ENCODE peak calls at places on chromosomes 16 and 17, in nine cellular contexts. One of them, this sample, is unnamed.

GRCh38 chr16:12458591-12459400 is 344.9 kb downstream of the CPPED1 start:
- DNase-seq in brain microvascular endothelial cell: no peak
- DNase-seq in astrocyte of the spinal cord: no peak
- DNase-seq in fibroblast of pulmonary artery: no peak
- DNase-seq in keratinocyte: no peak
- DNase-seq in adrenal gland: peak; percentile 58
- DNase-seq in lung: peak; percentile 53
- DNase-seq in tibial artery: no peak
- DNase-seq in A549: no peak
- DNase-seq in this sample: no peak

GRCh38 chr17:21313320-21313719 is 28.8 kb downstream of the MAP2K3 start:
- DNase-seq in brain microvascular endothelial cell: no peak
- DNase-seq in astrocyte of the spinal cord: no peak
- DNase-seq in fibroblast of pulmonary artery: no peak
- DNase-seq in keratinocyte: no peak
- DNase-seq in adrenal gland: peak; percentile 45
- DNase-seq in lung: no peak
- DNase-seq in tibial artery: peak; percentile 54
- DNase-seq in A549: no peak
- DNase-seq in this sample: no peak

GRCh38 chr17:18187816-18188761 is 4.5 kb downstream of the ALKBH5 start:
- DNase-seq in brain microvascular endothelial cell: no peak
- DNase-seq in astrocyte of the spinal cord: peak; percentile 31
- DNase-seq in fibroblast of pulmonary artery: peak; percentile 41
- DNase-seq in keratinocyte: no peak
- DNase-seq in adrenal gland: peak; percentile 79
- DNase-seq in lung: no peak
- DNase-seq in tibial artery: no peak
- DNase-seq in A549: no peak
- DNase-seq in this sample: no peak

GRCh38 chr17:45265823-45266222 is 3.9 kb upstream of the SPATA32 start:
- DNase-seq in brain microvascular endothelial cell: peak; percentile 62
- DNase-seq in astrocyte of the spinal cord: peak; percentile 82
- DNase-seq in fibroblast of pulmonary artery: peak; percentile 65
- DNase-seq in keratinocyte: no peak
- DNase-seq in adrenal gland: no peak
- DNase-seq in lung: no peak
- DNase-seq in tibial artery: no peak
- DNase-seq in A549: no peak
- DNase-seq in this sample: peak; percentile 69

GRCh38 chr17:29169806-29170591 is 10.2 kb downstream of the MYO18A start:
- DNase-seq in brain microvascular endothelial cell: no peak
- DNase-seq in astrocyte of the spinal cord: no peak
- DNase-seq in fibroblast of pulmonary artery: no peak
- DNase-seq in keratinocyte: no peak
- DNase-seq in adrenal gland: no peak
- DNase-seq in lung: no peak
- DNase-seq in tibial artery: no peak
- DNase-seq in A549: no peak
- DNase-seq in this sample: no peak

GRCh38 chr16:49778202-49778601 is 77.7 kb downstream of the ZNF423 start:
- DNase-seq in brain microvascular endothelial cell: no peak
- DNase-seq in astrocyte of the spinal cord: no peak
- DNase-seq in fibroblast of pulmonary artery: no peak
- DNase-seq in keratinocyte: no peak
- DNase-seq in adrenal gland: no peak
- DNase-seq in lung: no peak
- DNase-seq in tibial artery: no peak
- DNase-seq in A549: no peak
- DNase-seq in this sample: no peak

GRCh38 chr17:65170839-65171238 is 33.7 kb downstream of the RGS9 start:
- DNase-seq in brain microvascular endothelial cell: peak; percentile 68
- DNase-seq in astrocyte of the spinal cord: peak; percentile 65
- DNase-seq in fibroblast of pulmonary artery: peak; percentile 76
- DNase-seq in keratinocyte: no peak
- DNase-seq in adrenal gland: peak; percentile 64
- DNase-seq in lung: peak; percentile 65
- DNase-seq in tibial artery: no peak
- DNase-seq in A549: no peak
- DNase-seq in this sample: no peak

GRCh38 chr16:54446639-54447038 is 160.1 kb upstream of the IRX3 start:
- DNase-seq in brain microvascular endothelial cell: peak; percentile 75
- DNase-seq in astrocyte of the spinal cord: peak; percentile 92
- DNase-seq in fibroblast of pulmonary artery: peak; percentile 84
- DNase-seq in keratinocyte: no peak
- DNase-seq in adrenal gland: peak; percentile 93
- DNase-seq in lung: no peak
- DNase-seq in tibial artery: peak; percentile 85
- DNase-seq in A549: no peak
- DNase-seq in this sample: peak; percentile 83

GRCh38 chr17:67891481-67892119 is 66.3 kb downstream of the BPTF start:
- DNase-seq in brain microvascular endothelial cell: peak; percentile 57
- DNase-seq in astrocyte of the spinal cord: peak; percentile 49
- DNase-seq in fibroblast of pulmonary artery: peak; percentile 77
- DNase-seq in keratinocyte: no peak
- DNase-seq in adrenal gland: peak; percentile 80
- DNase-seq in lung: no peak
- DNase-seq in tibial artery: no peak
- DNase-seq in A549: peak; percentile 36
- DNase-seq in this sample: peak; percentile 32

GRCh38 chr16:24745791-24746190 is 16.3 kb downstream of the TNRC6A start:
- DNase-seq in brain microvascular endothelial cell: no peak
- DNase-seq in astrocyte of the spinal cord: no peak
- DNase-seq in fibroblast of pulmonary artery: no peak
- DNase-seq in keratinocyte: no peak
- DNase-seq in adrenal gland: no peak
- DNase-seq in lung: no peak
- DNase-seq in tibial artery: no peak
- DNase-seq in A549: no peak
- DNase-seq in this sample: no peak

GRCh38 chr17:9529033-9529748 is 46.4 kb downstream of the STX8 start:
- DNase-seq in brain microvascular endothelial cell: no peak
- DNase-seq in astrocyte of the spinal cord: peak; percentile 41
- DNase-seq in fibroblast of pulmonary artery: peak; percentile 54
- DNase-seq in keratinocyte: no peak
- DNase-seq in adrenal gland: no peak
- DNase-seq in lung: no peak
- DNase-seq in tibial artery: no peak
- DNase-seq in A549: peak; percentile 21
- DNase-seq in this sample: no peak

GRCh38 chr16:88430524-88431446 is 22.3 kb upstream of the ZFPM1 start:
- DNase-seq in brain microvascular endothelial cell: peak; percentile 8
- DNase-seq in astrocyte of the spinal cord: peak; percentile 29
- DNase-seq in fibroblast of pulmonary artery: no peak
- DNase-seq in keratinocyte: no peak
- DNase-seq in adrenal gland: no peak
- DNase-seq in lung: no peak
- DNase-seq in tibial artery: no peak
- DNase-seq in A549: no peak
- DNase-seq in this sample: no peak

GRCh38 chr16:66935319-66936011 is at the start of gene CES2:
- DNase-seq in brain microvascular endothelial cell: no peak
- DNase-seq in astrocyte of the spinal cord: peak; percentile 34
- DNase-seq in fibroblast of pulmonary artery: peak; percentile 30
- DNase-seq in keratinocyte: peak; percentile 57
- DNase-seq in adrenal gland: peak; percentile 90
- DNase-seq in lung: no peak
- DNase-seq in tibial artery: peak; percentile 85
- DNase-seq in A549: no peak
- DNase-seq in this sample: peak; percentile 14

GRCh38 chr17:49369089-49369488 is 7.0 kb upstream of the ZNF652 start:
- DNase-seq in brain microvascular endothelial cell: no peak
- DNase-seq in astrocyte of the spinal cord: no peak
- DNase-seq in fibroblast of pulmonary artery: no peak
- DNase-seq in keratinocyte: no peak
- DNase-seq in adrenal gland: no peak
- DNase-seq in lung: no peak
- DNase-seq in tibial artery: no peak
- DNase-seq in A549: no peak
- DNase-seq in this sample: no peak

GRCh38 chr17:70121136-70121535 is 46.1 kb downstream of the KCNJ16 start:
- DNase-seq in brain microvascular endothelial cell: no peak
- DNase-seq in astrocyte of the spinal cord: no peak
- DNase-seq in fibroblast of pulmonary artery: peak; percentile 32
- DNase-seq in keratinocyte: no peak
- DNase-seq in adrenal gland: no peak
- DNase-seq in lung: no peak
- DNase-seq in tibial artery: no peak
- DNase-seq in A549: no peak
- DNase-seq in this sample: no peak

GRCh38 chr16:16154292-16154951 is 68.9 kb downstream of the ABCC6 start:
- DNase-seq in brain microvascular endothelial cell: no peak
- DNase-seq in astrocyte of the spinal cord: no peak
- DNase-seq in fibroblast of pulmonary artery: no peak
- DNase-seq in keratinocyte: no peak
- DNase-seq in adrenal gland: no peak
- DNase-seq in lung: no peak
- DNase-seq in tibial artery: no peak
- DNase-seq in A549: no peak
- DNase-seq in this sample: no peak

GRCh38 chr16:74309789-74310781 is 13.5 kb downstream of the PSMD7 start:
- DNase-seq in brain microvascular endothelial cell: peak; percentile 23
- DNase-seq in astrocyte of the spinal cord: peak; percentile 55
- DNase-seq in fibroblast of pulmonary artery: peak; percentile 69
- DNase-seq in keratinocyte: no peak
- DNase-seq in adrenal gland: no peak
- DNase-seq in lung: no peak
- DNase-seq in tibial artery: no peak
- DNase-seq in A549: peak; percentile 57
- DNase-seq in this sample: peak; percentile 18

GRCh38 chr17:73320601-73321264 is 8.9 kb upstream of the CDC42EP4 start:
- DNase-seq in brain microvascular endothelial cell: no peak
- DNase-seq in astrocyte of the spinal cord: peak; percentile 17
- DNase-seq in fibroblast of pulmonary artery: no peak
- DNase-seq in keratinocyte: no peak
- DNase-seq in adrenal gland: no peak
- DNase-seq in lung: no peak
- DNase-seq in tibial artery: no peak
- DNase-seq in A549: no peak
- DNase-seq in this sample: no peak

GRCh38 chr16:8796469-8797363 is 723 bp downstream of the TMEM186 start:
- DNase-seq in brain microvascular endothelial cell: no peak
- DNase-seq in astrocyte of the spinal cord: no peak
- DNase-seq in fibroblast of pulmonary artery: no peak
- DNase-seq in keratinocyte: no peak
- DNase-seq in adrenal gland: no peak
- DNase-seq in lung: no peak
- DNase-seq in tibial artery: no peak
- DNase-seq in A549: no peak
- DNase-seq in this sample: no peak
- TF ChIP-seq CTCF in brain microvascular endothelial cell: no peak
- TF ChIP-seq CTCF in astrocyte of the spinal cord: no peak
- TF ChIP-seq CTCF in fibroblast of pulmonary artery: no peak
- TF ChIP-seq CTCF in keratinocyte: no peak
- TF ChIP-seq CTCF in adrenal gland: no peak
- TF ChIP-seq CTCF in lung: no peak
- TF ChIP-seq CTCF in tibial artery: no peak
- TF ChIP-seq CTCF in A549: no peak
- TF ChIP-seq CTCF in this sample: no peak

GRCh38 chr17:77460514-77461046 is 319.8 kb downstream of the SEC14L1 start:
- DNase-seq in brain microvascular endothelial cell: no peak
- DNase-seq in astrocyte of the spinal cord: peak; percentile 50
- DNase-seq in fibroblast of pulmonary artery: no peak
- DNase-seq in keratinocyte: no peak
- DNase-seq in adrenal gland: no peak
- DNase-seq in lung: no peak
- DNase-seq in tibial artery: no peak
- DNase-seq in A549: no peak
- DNase-seq in this sample: no peak
- H3K4me3 ChIP-seq in brain microvascular endothelial cell: no peak overlapping the region
- H3K4me3 ChIP-seq in astrocyte of the spinal cord: no peak overlapping the region
- H3K4me3 ChIP-seq in fibroblast of pulmonary artery: no peak overlapping the region
- H3K4me3 ChIP-seq in keratinocyte: no peak overlapping the region
- H3K4me3 ChIP-seq in adrenal gland: no peak overlapping the region
- H3K4me3 ChIP-seq in lung: no peak overlapping the region
- H3K4me3 ChIP-seq in tibial artery: no peak overlapping the region
- H3K4me3 ChIP-seq in A549: no peak overlapping the region
- H3K4me3 ChIP-seq in this sample: no peak overlapping the region

GRCh38 chr17:47692895-47693666 is 880 bp upstream of the TBKBP1 start:
- DNase-seq in brain microvascular endothelial cell: no peak
- DNase-seq in astrocyte of the spinal cord: no peak
- DNase-seq in fibroblast of pulmonary artery: no peak
- DNase-seq in keratinocyte: no peak
- DNase-seq in adrenal gland: no peak
- DNase-seq in lung: no peak
- DNase-seq in tibial artery: peak; percentile 54
- DNase-seq in A549: no peak
- DNase-seq in this sample: no peak

GRCh38 chr17:47690121-47690520 is 3.8 kb upstream of the TBKBP1 start:
- DNase-seq in brain microvascular endothelial cell: no peak
- DNase-seq in astrocyte of the spinal cord: no peak
- DNase-seq in fibroblast of pulmonary artery: no peak
- DNase-seq in keratinocyte: no peak
- DNase-seq in adrenal gland: no peak
- DNase-seq in lung: no peak
- DNase-seq in tibial artery: peak; percentile 20
- DNase-seq in A549: no peak
- DNase-seq in this sample: no peak

GRCh38 chr17:47694018-47694817 is at the start of gene TBKBP1:
- DNase-seq in brain microvascular endothelial cell: no peak
- DNase-seq in astrocyte of the spinal cord: no peak
- DNase-seq in fibroblast of pulmonary artery: peak; percentile 76
- DNase-seq in keratinocyte: no peak
- DNase-seq in adrenal gland: no peak
- DNase-seq in lung: no peak
- DNase-seq in tibial artery: peak; percentile 76
- DNase-seq in A549: peak; percentile 59
- DNase-seq in this sample: no peak

GRCh38 chr17:47693667-47694017 is 319 bp upstream of the TBKBP1 start:
- DNase-seq in brain microvascular endothelial cell: no peak
- DNase-seq in astrocyte of the spinal cord: no peak
- DNase-seq in fibroblast of pulmonary artery: no peak
- DNase-seq in keratinocyte: no peak
- DNase-seq in adrenal gland: no peak
- DNase-seq in lung: no peak
- DNase-seq in tibial artery: no peak
- DNase-seq in A549: no peak
- DNase-seq in this sample: no peak

GRCh38 chr17:47692137-47692894 is 1.6 kb upstream of the TBKBP1 start:
- DNase-seq in brain microvascular endothelial cell: no peak
- DNase-seq in astrocyte of the spinal cord: no peak
- DNase-seq in fibroblast of pulmonary artery: no peak
- DNase-seq in keratinocyte: no peak
- DNase-seq in adrenal gland: no peak
- DNase-seq in lung: no peak
- DNase-seq in tibial artery: peak; percentile 50
- DNase-seq in A549: no peak
- DNase-seq in this sample: no peak
- TF ChIP-seq CTCF in brain microvascular endothelial cell: no peak
- TF ChIP-seq CTCF in astrocyte of the spinal cord: no peak
- TF ChIP-seq CTCF in fibroblast of pulmonary artery: no peak
- TF ChIP-seq CTCF in keratinocyte: no peak
- TF ChIP-seq CTCF in adrenal gland: no peak
- TF ChIP-seq CTCF in lung: no peak
- TF ChIP-seq CTCF in tibial artery: no peak
- TF ChIP-seq CTCF in A549: no peak
- TF ChIP-seq CTCF in this sample: no peak

DNA sequence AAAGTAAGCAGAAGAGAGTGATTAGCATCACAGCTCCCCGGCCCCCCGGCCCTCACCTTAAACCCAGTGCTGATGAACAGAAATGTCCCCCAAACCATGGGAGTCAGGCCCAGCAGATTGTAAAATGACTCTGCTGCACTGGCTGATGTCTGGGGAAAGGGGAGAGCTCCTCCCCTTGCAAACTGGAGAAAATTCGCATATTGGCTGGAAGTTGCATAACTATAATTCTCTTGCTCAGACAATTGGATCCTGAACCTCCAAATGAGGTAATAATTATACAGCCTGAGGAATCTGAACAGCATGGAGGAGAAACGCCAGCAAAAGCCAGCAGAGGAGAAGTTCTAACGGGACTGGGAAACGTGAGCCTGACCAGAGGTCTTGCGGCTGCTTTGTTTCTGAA is 109.7 kb downstream of the C16orf95 start:
- DNase-seq in brain microvascular endothelial cell: peak; percentile 49
- DNase-seq in astrocyte of the spinal cord: peak; percentile 70
- DNase-seq in fibroblast of pulmonary artery: peak; percentile 91
- DNase-seq in keratinocyte: no peak
- DNase-seq in adrenal gland: no peak
- DNase-seq in lung: no peak
- DNase-seq in tibial artery: peak; percentile 65
- DNase-seq in A549: no peak
- DNase-seq in this sample: peak; percentile 80
- H3K4me3 ChIP-seq in brain microvascular endothelial cell: no peak overlapping the region
- H3K4me3 ChIP-seq in astrocyte of the spinal cord: no peak overlapping the region
- H3K4me3 ChIP-seq in fibroblast of pulmonary artery: no peak overlapping the region
- H3K4me3 ChIP-seq in keratinocyte: peak overlapping the region; percentile 12
- H3K4me3 ChIP-seq in adrenal gland: no peak overlapping the region
- H3K4me3 ChIP-seq in lung: no peak overlapping the region
- H3K4me3 ChIP-seq in tibial artery: no peak overlapping the region
- H3K4me3 ChIP-seq in A549: peak overlapping the region; percentile 13
- H3K4me3 ChIP-seq in this sample: no peak overlapping the region

This sample was measured in AG09309.